ENCODE peak calls at places on chromosome 4, in four cellular contexts. A, P, L and H are unnamed samples.
A peak's percentile ranks its signal among the peaks of the same experiment; 100 is the strongest.

GRCh38 chr4:1290165-1290977 is 680 bp downstream of the MAEA start:
- DNase-seq in A (no peak), P (no peak), L (no peak), H (no peak)

GRCh38 chr4:86014599-86014998 is 345.3 kb downstream of the MAPK10 start:
- DNase-seq in A (no peak), L (no peak), P (no peak), H (no peak)

GRCh38 chr4:102608190-102608589 is 107.0 kb downstream of the NFKB1 start:
- DNase-seq in L (no peak), A (no peak), P (peak; percentile 13), H (no peak)

GRCh38 chr4:11367371-11367770 is 61.3 kb downstream of the HS3ST1 start:
- DNase-seq in L (peak; percentile 57), A (no peak), P (no peak), H (peak; percentile 49)

GRCh38 chr4:89101256-89102161 is 9.8 kb upstream of the TIGD2 start:
- DNase-seq in P (no peak), A (no peak), L (no peak), H (no peak)

GRCh38 chr4:128770807-128771206 is 38.7 kb upstream of the JADE1 start:
- DNase-seq in P (no peak), L (no peak), A (no peak), H (no peak)

GRCh38 chr4:12729384-12729783 is 754.8 kb downstream of the RAB28 start:
- DNase-seq in L (peak; percentile 25), P (no peak), A (peak; percentile 52), H (no peak)

GRCh38 chr4:107832275-107832807 is 7.6 kb downstream of the SGMS2 start:
- DNase-seq in A (no peak), P (no peak), L (no peak), H (no peak)

GRCh38 chr4:84269531-84269930 is 229.6 kb downstream of the NKX6-1 start:
- DNase-seq in L (no peak), A (no peak), P (no peak), H (no peak)

GRCh38 chr4:63728480-63729177 is 680.6 kb downstream of the TECRL start:
- DNase-seq in L (peak; percentile 51), P (no peak), A (no peak), H (no peak)

GRCh38 chr4:53573696-53574095 is 17.6 kb downstream of the LNX1 start:
- DNase-seq in P (no peak), A (no peak), L (no peak), H (no peak)

GRCh38 chr4:157713342-157713741 is 459.5 kb downstream of the GASK1B start:
- DNase-seq in A (peak; percentile 10), L (no peak), P (peak; percentile 37), H (no peak)

GRCh38 chr4:177554966-177555574 is 112.8 kb upstream of the AGA start:
- DNase-seq in A (no peak), P (peak; percentile 11), L (peak; percentile 28), H (no peak)

GRCh38 chr4:110452546-110452945 is 23.4 kb upstream of the ENPEP start:
- DNase-seq in A (no peak), P (no peak), L (no peak), H (no peak)

GRCh38 chr4:7382634-7383014 is 52.1 kb downstream of the PSAPL1 start:
- DNase-seq in L (no peak), P (no peak), A (no peak), H (no peak)

GRCh38 chr4:139515531-139515958 is 40.5 kb downstream of the SETD7 start:
- DNase-seq in P (no peak), L (no peak), A (no peak), H (no peak)

GRCh38 chr4:61277785-61278184 is 77.7 kb downstream of the ADGRL3 start:
- DNase-seq in A (peak; percentile 54), P (no peak), L (no peak), H (no peak)

GRCh38 chr4:89610236-89610635 is 226.7 kb downstream of the SNCA start:
- DNase-seq in P (no peak), L (no peak), A (no peak), H (no peak)

GRCh38 chr4:173506780-173507211 is 23.2 kb downstream of the HAND2 start:
- DNase-seq in P (no peak), L (peak; percentile 75), A (no peak), H (peak; percentile 38)

GRCh38 chr4:98711526-98711925 is 53.1 kb upstream of the TSPAN5 start:
- DNase-seq in A (no peak), L (no peak), P (no peak), H (no peak)